ENCODE peak calls at places on chromosomes 4 and X, in five cellular contexts. F is Panc1; C is sigmoid colon; A is CD4-positive, alpha-beta memory T cell; U is CD8-positive, alpha-beta memory T cell. M is an unnamed sample.

GRCh38 chrX:139642241-139642927 is 65.6 kb downstream of the MCF2 start:
- DNase-seq in F (no peak), C (no peak), A (no peak), U (no peak), M (no peak)

GRCh38 chr4:100082852-100083251 is 107.4 kb downstream of the DDIT4L start:
- DNase-seq in F (no peak), C (no peak), A (no peak), U (no peak), M (no peak)

GRCh38 chr4:48546336-48546735 is 56.3 kb downstream of the ZAR1 start:
- DNase-seq in F (peak; percentile 7), C (no peak), A (peak; percentile 4), U (no peak), M (no peak)

GRCh38 chrX:25721564-25721963 is 416.6 kb upstream of the MAGEB18 start:
- DNase-seq in F (no peak), C (no peak), A (no peak), U (no peak), M (no peak)

GRCh38 chrX:113594504-113594903 is 753.9 kb upstream of the AMOT start:
- DNase-seq in F (no peak), C (no peak), A (no peak), U (no peak), M (no peak)

GRCh38 chr4:56910172-56910967 is 2.7 kb downstream of the REST start:
- DNase-seq in F (no peak), C (no peak), A (no peak), U (no peak), M (no peak)

GRCh38 chr4:153852501-153852900 is 63.6 kb upstream of the SFRP2 start:
- DNase-seq in F (no peak), C (no peak), A (no peak), U (no peak), M (no peak)

GRCh38 chr4:48027653-48028052 is 11.1 kb downstream of the NIPAL1 start:
- DNase-seq in F (no peak), C (no peak), A (no peak), U (no peak), M (no peak)

GRCh38 chrX:43557792-43558191 is 98.3 kb upstream of the MAOA start:
- DNase-seq in F (peak; percentile 25), C (peak; percentile 68), A (peak; percentile 54), U (peak; percentile 41), M (peak; percentile 43)

GRCh38 chrX:45557390-45557789 is 356.7 kb upstream of the DIPK2B start:
- DNase-seq in F (no peak), C (no peak), A (no peak), U (no peak), M (no peak)

GRCh38 chrX:120797201-120797938 is 78.3 kb downstream of the CT47B1 start:
- DNase-seq in F (no peak), C (no peak), A (no peak), U (no peak), M (no peak)

GRCh38 chr4:185212566-185212965 is 3.2 kb downstream of the SNX25 start:
- DNase-seq in F (no peak), C (no peak), A (no peak), U (no peak), M (no peak)

GRCh38 chrX:87571965-87572364 is 54.4 kb downstream of the KLHL4 start:
- DNase-seq in F (no peak), C (no peak), A (no peak), U (no peak), M (no peak)

GRCh38 chr4:127210877-127211276 is 421.9 kb upstream of the INTU start:
- DNase-seq in F (no peak), C (no peak), A (no peak), U (no peak), M (no peak)

GRCh38 chrX:121135488-121136207 is 88.2 kb downstream of the GLUD2 start:
- DNase-seq in F (no peak), C (no peak), A (no peak), U (no peak), M (no peak)

DNA sequence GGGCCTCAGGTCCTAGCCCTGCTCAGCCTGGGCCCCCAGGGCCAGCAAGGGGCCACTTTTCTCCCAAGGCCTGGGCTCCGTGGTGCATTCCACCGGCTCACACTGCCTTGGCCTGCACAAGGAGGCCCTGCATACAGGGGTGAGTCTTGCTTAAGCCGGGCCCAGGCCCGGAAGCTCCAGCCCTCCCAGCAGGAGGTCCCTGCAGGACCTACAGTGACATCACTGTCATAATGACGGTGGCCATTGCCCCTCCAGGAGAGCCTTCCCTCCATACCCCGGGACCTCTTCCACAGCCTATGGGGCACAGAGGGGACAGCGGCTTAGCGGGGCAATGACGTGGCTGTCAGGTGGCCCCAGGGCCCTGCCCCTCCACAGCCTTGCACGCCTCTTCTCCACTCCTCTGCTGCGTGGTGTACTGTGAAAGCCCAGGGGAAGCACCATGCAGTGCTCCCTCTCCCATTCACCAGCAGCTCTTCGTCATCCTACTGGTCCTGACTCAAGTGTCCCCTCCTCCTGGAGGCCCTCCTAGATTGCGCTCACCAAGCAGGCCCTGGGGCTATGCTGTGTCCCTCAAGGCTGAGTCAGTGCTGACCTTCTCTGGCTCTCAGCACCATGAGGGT is 32.3 kb upstream of the AFAP1 start:
- DNase-seq in F (no peak), C (no peak), A (no peak), U (no peak), M (no peak)
- H3K36me3 ChIP-seq in F (no peaks in the 10 kb centered on the region), C (no peaks in the 10 kb centered on the region), A (no peaks in the 10 kb centered on the region), U (no peaks in the 10 kb centered on the region), M (no peaks in the 10 kb centered on the region)

DNA sequence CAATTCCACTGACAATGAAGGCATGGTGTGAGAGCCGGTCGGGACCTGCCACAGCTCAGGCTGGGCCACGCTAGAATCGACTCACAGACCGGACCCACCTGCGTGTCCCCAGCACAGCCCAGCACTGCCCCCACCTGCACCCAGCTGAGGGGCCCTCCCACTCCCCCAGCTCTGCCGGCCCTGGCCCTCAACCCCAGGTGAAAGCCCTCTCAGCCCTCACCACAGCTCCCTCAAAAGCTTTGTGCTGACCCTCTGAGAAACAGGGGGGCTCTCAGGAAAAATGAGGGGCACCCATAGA is 25.1 kb downstream of the GAK start:
- DNase-seq in F (no peak), C (no peak), A (no peak), U (no peak), M (no peak)
- H3K36me3 ChIP-seq in F (no peaks in the 10 kb centered on the region), C (peaks cover 14% of the 10 kb centered on the region), A (peaks cover 25% of the 10 kb centered on the region), U (peaks cover 12% of the 10 kb centered on the region), M (peaks cover 39% of the 10 kb centered on the region)

DNA sequence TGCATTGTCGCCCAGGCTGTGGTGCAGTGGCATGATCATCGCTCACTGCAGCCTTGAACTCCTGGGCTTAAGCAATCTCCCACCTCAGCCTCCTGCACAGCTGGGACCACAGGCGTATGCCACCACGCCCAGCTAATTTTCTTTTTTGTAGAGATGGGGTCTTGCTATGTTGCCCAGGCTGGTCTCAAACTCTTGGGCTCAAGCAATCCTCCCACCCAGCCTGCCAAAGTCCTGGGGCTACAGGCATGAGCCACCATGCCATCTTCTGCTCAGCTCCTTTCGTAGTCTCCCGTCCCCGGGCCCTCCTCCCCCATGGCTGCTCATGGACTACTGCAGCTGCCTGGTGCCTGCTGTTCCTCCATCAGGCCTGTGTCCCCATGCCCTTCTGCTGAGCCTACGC is 58.1 kb downstream of the TAPT1 start:
- DNase-seq in F (no peak), C (no peak), A (no peak), U (no peak), M (no peak)
- H3K36me3 ChIP-seq in F (no peaks in the 10 kb centered on the region), C (peaks cover 48% of the 10 kb centered on the region), A (peaks cover 51% of the 10 kb centered on the region), U (peaks cover 17% of the 10 kb centered on the region), M (peaks cover 62% of the 10 kb centered on the region)

GRCh38 chr4:31037714-31038113 is 317.5 kb downstream of the PCDH7 start:
- DNase-seq in F (no peak), C (no peak), A (no peak), U (no peak), M (no peak)
- H3K36me3 ChIP-seq in F (no peaks in the 10 kb centered on the region), C (no peaks in the 10 kb centered on the region), A (no peaks in the 10 kb centered on the region), U (no peaks in the 10 kb centered on the region), M (no peaks in the 10 kb centered on the region)

GRCh38 chr4:2937986-2938385 is 25.2 kb downstream of the NOP14 start:
- DNase-seq in F (no peak), C (peak; percentile 53), A (no peak), U (no peak), M (no peak)
- H3K36me3 ChIP-seq in F (no peaks in the 10 kb centered on the region), C (peaks cover 40% of the 10 kb centered on the region), A (peaks cover 43% of the 10 kb centered on the region), U (peaks cover 32% of the 10 kb centered on the region), M (peaks cover 52% of the 10 kb centered on the region)

GRCh38 chr4:39514888-39515401 is 12.3 kb downstream of the UGDH start:
- DNase-seq in F (peak; percentile 59), C (no peak), A (no peak), U (no peak), M (peak; percentile 88)
- H3K36me3 ChIP-seq in F (peaks cover 18% of the 10 kb centered on the region), C (peaks cover 2% of the 10 kb centered on the region), A (peaks cover 5% of the 10 kb centered on the region), U (no peaks in the 10 kb centered on the region), M (no peaks in the 10 kb centered on the region)

GRCh38 chr4:121642876-121643585 is 53.7 kb downstream of the ANXA5 start:
- DNase-seq in F (no peak), C (no peak), A (no peak), U (no peak), M (no peak)
- H3K36me3 ChIP-seq in F (no peaks in the 10 kb centered on the region), C (no peaks in the 10 kb centered on the region), A (no peaks in the 10 kb centered on the region), U (no peaks in the 10 kb centered on the region), M (no peaks in the 10 kb centered on the region)

DNA sequence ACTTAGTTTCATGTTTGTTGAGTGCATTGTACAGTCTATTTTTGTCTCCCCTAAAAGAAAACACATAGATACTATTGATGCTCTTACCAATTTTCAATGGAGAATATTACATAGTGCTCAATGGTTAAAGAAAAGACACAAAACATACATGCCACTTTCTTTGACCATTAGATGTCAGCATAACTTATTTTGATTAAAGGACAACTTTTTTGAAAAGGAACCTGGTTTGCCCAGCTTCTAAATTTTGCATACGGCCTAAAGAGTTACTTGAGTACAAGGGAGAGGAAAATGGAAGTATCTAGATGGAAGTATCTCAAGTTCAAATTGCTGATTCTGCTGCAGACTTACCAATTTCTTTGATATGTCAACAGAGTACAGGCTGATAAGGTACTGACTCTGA is 68.5 kb downstream of the METTL14 start:
- DNase-seq in F (no peak), C (no peak), A (no peak), U (no peak), M (no peak)
- H3K36me3 ChIP-seq in F (no peaks in the 10 kb centered on the region), C (peaks cover 3% of the 10 kb centered on the region), A (no peaks in the 10 kb centered on the region), U (peaks cover 4% of the 10 kb centered on the region), M (peaks cover 32% of the 10 kb centered on the region)

GRCh38 chr4:3211866-3212265 is 37.1 kb upstream of the MSANTD1 start:
- DNase-seq in F (no peak), C (no peak), A (no peak), U (no peak), M (no peak)

GRCh38 chr4:3212391-3213100 is 36.4 kb upstream of the MSANTD1 start:
- DNase-seq in F (no peak), C (no peak), A (no peak), U (no peak), M (peak; percentile 3)

GRCh38 chr4:3215256-3215655 is 33.7 kb upstream of the MSANTD1 start:
- DNase-seq in F (no peak), C (peak; percentile 26), A (no peak), U (no peak), M (no peak)

GRCh38 chr4:3213101-3213416 is 35.9 kb upstream of the MSANTD1 start:
- DNase-seq in F (no peak), C (peak; percentile 27), A (no peak), U (no peak), M (no peak)

GRCh38 chr4:3213661-3214250 is 35.2 kb upstream of the MSANTD1 start:
- DNase-seq in F (no peak), C (peak; percentile 28), A (no peak), U (no peak), M (no peak)
- H3K36me3 ChIP-seq in F (no peaks in the 10 kb centered on the region), C (peaks cover 72% of the 10 kb centered on the region), A (peaks cover 67% of the 10 kb centered on the region), U (peaks cover 56% of the 10 kb centered on the region), M (peaks cover 27% of the 10 kb centered on the region)